ENCODE peak calls at places on chromosomes 2 and 18, in six cellular contexts. F is GM12892, R is GM12878, M is HepG2, J is H1, C is K562. D is an unnamed sample.

GRCh38 chr2:231926761-231927565 is 767 bp upstream of the NPPC start:
- DNase-seq in M (no peak), J (no peak), R (no peak), F (no peak), C (no peak), D (no peak)

GRCh38 chr2:79660552-79660951 is 147.7 kb downstream of the CTNNA2 start:
- DNase-seq in C (no peak), F (no peak), M (no peak), J (no peak), R (no peak), D (no peak)

GRCh38 chr2:241933175-241933911 is 63.8 kb downstream of the RTP5 start:
- DNase-seq in M (no peak), C (no peak), J (no peak), R (no peak), F (no peak), D (no peak)

GRCh38 chr2:231565915-231566594 is 26.6 kb upstream of the TEX44 start:
- DNase-seq in J (no peak), R (no peak), M (no peak), F (no peak), C (no peak), D (no peak)

GRCh38 chr2:121233486-121234110 is 51.4 kb downstream of the TFCP2L1 start:
- DNase-seq in M (no peak), F (no peak), J (no peak), R (no peak), C (no peak), D (no peak)

GRCh38 chr18:65941482-65941881 is 190.7 kb downstream of the CDH7 start:
- DNase-seq in M (no peak), F (no peak), C (no peak), J (no peak), R (no peak), D (no peak)

GRCh38 chr18:68436485-68436884 is 278.4 kb downstream of the TMX3 start:
- DNase-seq in R (no peak), M (no peak), F (no peak), C (no peak), J (no peak), D (no peak)

GRCh38 chr2:223228871-223229270 is 176.9 kb downstream of the KCNE4 start:
- DNase-seq in C (no peak), F (no peak), J (no peak), R (no peak), M (no peak), D (no peak)

GRCh38 chr2:23111263-23111662 is 273.7 kb upstream of the KLHL29 start:
- DNase-seq in C (no peak), J (no peak), M (no peak), R (no peak), F (no peak), D (no peak)

GRCh38 chr18:69205925-69206324 is 194.8 kb upstream of the DOK6 start:
- DNase-seq in M (no peak), F (no peak), C (no peak), J (no peak), R (no peak), D (no peak)

GRCh38 chr2:232697807-232698110 is 628 bp downstream of the GIGYF2 start:
- DNase-seq in R (no peak), F (no peak), C (peak), J (no peak), M (no peak), D (no peak)

GRCh38 chr2:31384351-31384750 is 30.2 kb downstream of the XDH start:
- DNase-seq in C (no peak), M (no peak), R (no peak), J (no peak), F (no peak), D (no peak)

GRCh38 chr2:161981679-161982300 is 92.2 kb downstream of the DPP4 start:
- DNase-seq in F (no peak), C (no peak), J (no peak), M (no peak), R (no peak), D (no peak)

GRCh38 chr2:64699712-64700111 is 46.0 kb upstream of the SERTAD2 start:
- DNase-seq in F (no peak), J (no peak), R (peak), C (no peak), M (no peak), D (no peak)

GRCh38 chr2:161171595-161171929 is 11.3 kb downstream of the TANK start:
- DNase-seq in M (no peak), R (no peak), C (peak), J (no peak), F (no peak), D (no peak)

GRCh38 chr2:224688996-224689395 is 27.2 kb downstream of the CCDC195 start:
- DNase-seq in R (no peak), C (no peak), F (no peak), M (no peak), J (no peak), D (no peak)

GRCh38 chr18:55982992-55983391 is 395.0 kb upstream of the TCF4 start:
- DNase-seq in R (no peak), J (peak), F (no peak), C (peak), M (no peak), D (no peak)

GRCh38 chr18:77777126-77777525 is 527.5 kb downstream of the GALR1 start:
- DNase-seq in J (no peak), R (no peak), F (no peak), C (no peak), M (no peak), D (no peak)

GRCh38 chr18:56650056-56650455 is 1.1 kb upstream of the WDR7 start:
- DNase-seq in F (no peak), C (no peak), J (no peak), R (no peak), M (no peak), D (no peak)

GRCh38 chr18:2459886-2460285 is 111.4 kb downstream of the METTL4 start:
- DNase-seq in F (no peak), R (no peak), J (no peak), C (no peak), M (no peak), D (no peak)

GRCh38 chr2:231037202-231037730 is at the start of gene C2orf72:
- DNase-seq in M (no peak), R (no peak), J (no peak), C (no peak), F (peak), D (peak)

GRCh38 chr18:45104071-45104440 is 423.4 kb downstream of the SETBP1 start:
- DNase-seq in J (no peak), F (no peak), C (no peak), R (no peak), M (no peak), D (no peak)

GRCh38 chr18:468841-469796 is 31.4 kb downstream of the COLEC12 start:
- DNase-seq in M (peak), F (no peak), R (no peak), C (no peak), J (no peak), D (no peak)

GRCh38 chr18:34801769-34802168 is 91.7 kb downstream of the DTNA start:
- DNase-seq in R (no peak), C (no peak), F (no peak), J (no peak), M (no peak), D (no peak)

GRCh38 chr2:60312618-60313017 is 240.8 kb downstream of the BCL11A start:
- DNase-seq in F (peak), M (no peak), C (no peak), J (no peak), R (peak), D (peak)

GRCh38 chr18:66495844-66496243 is 108.0 kb downstream of the CDH19 start:
- DNase-seq in F (no peak), M (peak), J (peak), R (no peak), C (peak), D (peak)

GRCh38 chr18:6561029-6561861 is 146.5 kb upstream of the L3MBTL4 start:
- DNase-seq in J (no peak), M (no peak), F (no peak), R (no peak), C (peak), D (no peak)

GRCh38 chr2:238433941-238434845 is 7.5 kb downstream of the ASB1 start:
- DNase-seq in R (no peak), F (no peak), C (no peak), J (no peak), M (no peak), D (no peak)

GRCh38 chr18:1147616-1148184 is 243.0 kb downstream of the ADCYAP1 start:
- DNase-seq in J (no peak), C (no peak), F (no peak), M (no peak), R (no peak), D (no peak)

GRCh38 chr2:169798718-169799495 is at the start of gene SSB:
- DNase-seq in R (peak), J (peak), F (peak), M (peak), C (peak), D (peak)
- TF ChIP-seq POLR2A in R (peak), J (peak), F (peak), M (peak), C (peak), D (peak)

GRCh38 chr18:76725445-76725844 is 96.9 kb upstream of the ZNF236 start:
- DNase-seq in R (no peak), J (no peak), C (no peak), M (no peak), F (no peak), D (no peak)
- TF ChIP-seq TAF1 in R (no peak), J (no peak), C (no peak), M (no peak), F (no peak), D (no peak)

GRCh38 chr2:27771548-27772335 is at the start of gene MRPL33:
- DNase-seq in F (peak), J (peak), M (peak), C (peak), R (peak), D (peak)
- TF ChIP-seq POLR2A in F (peak), J (peak), M (peak), C (peak), R (peak), D (peak)

GRCh38 chr2:221777119-221777518 is 205.0 kb upstream of the EPHA4 start:
- DNase-seq in R (no peak), F (no peak), C (no peak), M (no peak), J (no peak), D (no peak)
- TF ChIP-seq TAF1 in R (no peak), F (no peak), C (no peak), M (no peak), J (no peak), D (no peak)

DNA sequence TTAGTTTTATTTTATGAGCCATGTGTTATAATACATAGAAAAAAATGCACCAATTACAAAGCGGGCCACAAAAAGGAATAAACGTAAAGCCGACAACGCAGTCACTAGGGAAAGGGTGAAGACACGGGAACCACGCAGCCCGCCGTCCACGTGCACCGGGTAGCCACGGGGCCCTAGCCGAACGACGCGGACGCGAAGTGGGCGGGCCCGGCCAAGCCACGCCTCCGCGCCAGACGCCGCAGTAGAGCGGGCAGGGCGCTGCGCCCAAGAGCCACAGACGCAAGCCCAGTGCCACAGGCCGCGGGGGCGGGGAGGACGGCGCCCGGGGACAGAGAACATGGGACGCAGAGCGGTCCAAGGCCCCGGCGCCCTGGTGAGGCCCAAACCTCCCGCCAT is at the start of gene DUSP28:
- DNase-seq in R (peak), C (peak), J (no peak), F (peak), M (peak), D (peak)
- TF ChIP-seq POLR2A in R (no peak), C (peak), J (no peak), F (peak), M (peak), D (peak)

GRCh38 chr18:74082476-74083070 is 65.1 kb downstream of the FBXO15 start:
- DNase-seq in J (peak), R (peak), C (peak), F (peak), M (peak), D (peak)
- TF ChIP-seq TAF1 in J (no peak), R (no peak), C (no peak), F (no peak), M (no peak), D (peak)

D was measured in GM12891.